ENCODE peak calls at places on chromosomes 4 and X, in nine cellular contexts. K, F, T, S, B, R, Y, I and U are unnamed samples.
A peak's percentile ranks its signal among the peaks of the same experiment; 100 is the strongest.

GRCh38 chr4:83334425-83335241 is at the start of gene HPSE:
- DNase-seq in I (peak; percentile 72), B (peak; percentile 78), T (peak; percentile 87), R (peak; percentile 84), S (peak; percentile 24), Y (peak; percentile 17), F (peak; percentile 50), K (peak; percentile 82), U (peak; percentile 87)

GRCh38 chrX:84064164-84064563 is 123.8 kb downstream of the RPS6KA6 start:
- DNase-seq in B (no peak), R (no peak), K (no peak), T (no peak), I (no peak), Y (no peak), S (no peak), F (no peak), U (no peak)

GRCh38 chrX:150476183-150476699 is 92.2 kb upstream of the MTM1 start:
- DNase-seq in K (no peak), Y (no peak), R (peak; percentile 7), F (no peak), S (no peak), B (no peak), T (no peak), I (no peak), U (no peak)

GRCh38 chr4:3335385-3335784 is 42.6 kb downstream of the RGS12 start:
- DNase-seq in B (no peak), I (no peak), Y (no peak), S (no peak), T (no peak), F (no peak), R (peak; percentile 74), K (no peak), U (no peak)

GRCh38 chrX:122866527-122866926 is 317.6 kb upstream of the GRIA3 start:
- DNase-seq in F (no peak), K (no peak), T (no peak), B (no peak), S (no peak), I (no peak), R (no peak), Y (peak; percentile 62), U (no peak)

GRCh38 chrX:150196300-150196699 is 166.8 kb upstream of the MAMLD1 start:
- DNase-seq in R (no peak), S (no peak), I (no peak), B (no peak), Y (no peak), K (no peak), T (no peak), F (no peak), U (no peak)

GRCh38 chrX:82031250-82031649 is 829.3 kb downstream of the SH3BGRL start:
- DNase-seq in T (no peak), I (no peak), S (no peak), K (no peak), F (no peak), B (peak; percentile 3), Y (no peak), R (no peak), U (no peak)

GRCh38 chrX:69117876-69118526 is 47.3 kb downstream of the PJA1 start:
- DNase-seq in F (no peak), S (no peak), Y (no peak), R (no peak), T (no peak), B (no peak), I (no peak), K (no peak), U (no peak)

GRCh38 chr4:48602222-48602621 is 112.2 kb downstream of the ZAR1 start:
- DNase-seq in S (no peak), Y (peak; percentile 26), B (no peak), F (no peak), I (no peak), R (no peak), K (no peak), T (peak; percentile 85), U (no peak)

GRCh38 chrX:100663651-100664050 is 19.7 kb downstream of the SRPX2 start:
- DNase-seq in S (no peak), B (no peak), F (no peak), K (no peak), R (peak; percentile 17), T (no peak), Y (no peak), I (no peak), U (no peak)

GRCh38 chr4:115824630-115825029 is 711.2 kb upstream of the NDST4 start:
- DNase-seq in B (no peak), S (no peak), R (no peak), T (no peak), Y (no peak), K (no peak), I (no peak), F (no peak), U (no peak)

GRCh38 chrX:124406294-124407013 is 60.1 kb downstream of the SH2D1A start:
- DNase-seq in S (peak; percentile 4), Y (peak; percentile 39), I (peak; percentile 41), T (peak; percentile 69), B (peak; percentile 70), F (peak; percentile 68), R (peak; percentile 29), K (peak; percentile 36), U (peak; percentile 64)

GRCh38 chrX:74349387-74349786 is 45.4 kb downstream of the ZCCHC13 start:
- DNase-seq in R (no peak), Y (peak; percentile 17), S (no peak), K (no peak), T (peak; percentile 33), F (no peak), B (no peak), I (no peak), U (no peak)

GRCh38 chr4:121192013-121192412 is 27.9 kb upstream of the TNIP3 start:
- DNase-seq in R (no peak), F (no peak), B (no peak), I (no peak), S (no peak), T (no peak), Y (no peak), K (no peak), U (no peak)

GRCh38 chr4:1839306-1839705 is 16.6 kb downstream of the LETM1 start:
- DNase-seq in S (no peak), R (no peak), B (no peak), F (no peak), T (no peak), I (no peak), K (no peak), Y (no peak), U (no peak)

GRCh38 chr4:7876096-7876993 is 63.3 kb downstream of the AFAP1 start:
- DNase-seq in B (peak; percentile 69), K (peak; percentile 56), R (no peak), T (no peak), S (no peak), Y (no peak), I (no peak), F (peak; percentile 75), U (peak; percentile 72)

GRCh38 chrX:51641421-51642021 is 22.8 kb upstream of the CENPVL3 start:
- DNase-seq in S (no peak), K (no peak), B (peak; percentile 41), R (no peak), Y (peak; percentile 6), F (peak; percentile 2), T (peak; percentile 31), I (peak; percentile 5), U (no peak)

GRCh38 chr4:20266215-20267082 is 14.7 kb downstream of the SLIT2 start:
- DNase-seq in Y (no peak), I (no peak), S (no peak), T (no peak), F (no peak), R (no peak), B (peak; percentile 2), K (peak; percentile 14), U (peak; percentile 61)

GRCh38 chr4:1043658-1044468 is 32.4 kb downstream of the FGFRL1 start:
- DNase-seq in K (peak; percentile 95), Y (peak; percentile 99), F (peak; percentile 72), B (no peak), S (no peak), I (peak; percentile 86), T (peak; percentile 97), R (no peak), U (peak; percentile 97)

GRCh38 chrX:9207142-9207541 is 173.2 kb upstream of the FAM9B start:
- DNase-seq in T (peak; percentile 21), Y (no peak), R (no peak), B (no peak), K (no peak), F (no peak), I (no peak), S (no peak), U (no peak)

GRCh38 chr4:82782626-82783025 is 16.0 kb downstream of the SCD5 start:
- DNase-seq in K (no peak), Y (no peak), I (no peak), S (no peak), B (no peak), F (no peak), T (no peak), R (no peak), U (no peak)

GRCh38 chr4:78517050-78517652 is 34.4 kb upstream of the ANXA3 start:
- DNase-seq in B (peak; percentile 79), Y (peak; percentile 19), I (no peak), F (peak; percentile 7), R (no peak), K (no peak), S (no peak), T (peak; percentile 48), U (no peak)

GRCh38 chr4:25535701-25536473 is 119.8 kb upstream of the SLC34A2 start:
- DNase-seq in T (no peak), B (no peak), Y (no peak), R (no peak), K (no peak), F (no peak), I (no peak), S (no peak), U (no peak)

GRCh38 chr4:55366621-55367020 is 20.6 kb downstream of the SRD5A3 start:
- DNase-seq in F (no peak), Y (no peak), I (no peak), T (no peak), S (no peak), K (no peak), B (no peak), R (no peak), U (no peak)

GRCh38 chrX:71994601-71995000 is 84.0 kb downstream of the NHSL2 start:
- DNase-seq in R (no peak), Y (no peak), B (no peak), F (no peak), T (no peak), S (no peak), K (no peak), I (no peak), U (no peak)